ENCODE peak calls at places on chromosomes 1 and 21, in seven cellular contexts. Q, A, B, M, I, C and U are unnamed samples.

GRCh38 chr21:32590130-32590529 is 4.8 kb upstream of the TCP10L start:
- DNase-seq in Q (no peak), A (no peak), B (no peak), M (no peak), I (no peak), C (no peak), U (no peak)

GRCh38 chr1:227732586-227733308 is 2.4 kb downstream of the JMJD4 start:
- DNase-seq in Q (no peak), A (peak; percentile 43), B (no peak), M (no peak), I (no peak), C (no peak), U (no peak)

GRCh38 chr1:14915356-14916054 is 238.0 kb upstream of the TMEM51 start:
- DNase-seq in Q (peak; percentile 39), A (no peak), B (no peak), M (peak; percentile 69), I (peak; percentile 34), C (peak; percentile 61), U (no peak)

GRCh38 chr1:213513006-213513405 is 462.0 kb downstream of the RPS6KC1 start:
- DNase-seq in Q (no peak), A (no peak), B (no peak), M (no peak), I (no peak), C (no peak), U (no peak)

GRCh38 chr1:244011796-244012195 is 39.3 kb upstream of the ZBTB18 start:
- DNase-seq in Q (no peak), A (no peak), B (no peak), M (no peak), I (no peak), C (no peak), U (no peak)

GRCh38 chr1:160007577-160008200 is 24.1 kb downstream of the PIGM start:
- DNase-seq in Q (peak; percentile 41), A (no peak), B (no peak), M (no peak), I (peak; percentile 32), C (no peak), U (no peak)

GRCh38 chr1:206029484-206029883 is 5.8 kb upstream of the CTSE start:
- DNase-seq in Q (no peak), A (no peak), B (no peak), M (no peak), I (peak; percentile 20), C (peak; percentile 35), U (no peak)

GRCh38 chr1:27070390-27071048 is 57.9 kb upstream of the TENT5B start:
- DNase-seq in Q (no peak), A (no peak), B (peak; percentile 75), M (no peak), I (no peak), C (peak; percentile 82), U (no peak)

GRCh38 chr1:52296345-52296744 is 69.7 kb downstream of the CC2D1B start:
- DNase-seq in Q (peak; percentile 66), A (no peak), B (no peak), M (no peak), I (peak; percentile 68), C (peak; percentile 14), U (no peak)

GRCh38 chr1:222893255-222893654 is 78.4 kb downstream of the DISP1 start:
- DNase-seq in Q (no peak), A (no peak), B (no peak), M (no peak), I (no peak), C (no peak), U (no peak)

GRCh38 chr1:225962440-225962975 is 21.5 kb upstream of the LEFTY2 start:
- DNase-seq in Q (peak; percentile 27), A (no peak), B (peak; percentile 47), M (peak; percentile 76), I (no peak), C (peak; percentile 68), U (peak; percentile 25)

GRCh38 chr1:206890690-206891089 is 6.6 kb upstream of the IL24 start:
- DNase-seq in Q (no peak), A (no peak), B (no peak), M (peak; percentile 68), I (peak; percentile 84), C (no peak), U (no peak)

GRCh38 chr1:116066868-116067563 is 44.2 kb upstream of the MAB21L3 start:
- DNase-seq in Q (no peak), A (no peak), B (no peak), M (no peak), I (peak; percentile 51), C (no peak), U (no peak)

GRCh38 chr21:42233067-42233981 is 14.4 kb downstream of the ABCG1 start:
- DNase-seq in Q (peak; percentile 30), A (no peak), B (peak; percentile 53), M (peak; percentile 89), I (peak; percentile 20), C (peak; percentile 59), U (peak; percentile 85)

GRCh38 chr1:224747578-224747977 is 131.5 kb downstream of the CNIH3 start:
- DNase-seq in Q (no peak), A (no peak), B (no peak), M (no peak), I (peak; percentile 29), C (no peak), U (no peak)

GRCh38 chr1:22749919-22750670 is 39.5 kb downstream of the EPHB2 start:
- DNase-seq in Q (no peak), A (no peak), B (peak; percentile 24), M (peak; percentile 64), I (peak; percentile 98), C (peak; percentile 56), U (no peak)
- H3K27ac ChIP-seq in Q (no peak overlapping the region), A (peak overlapping the region; percentile 33), B (peak overlapping the region; percentile 82), M (peak overlapping the region; percentile 51), I (peak overlapping the region; percentile 73), C (peak overlapping the region; percentile 76), U (no peak overlapping the region)

DNA sequence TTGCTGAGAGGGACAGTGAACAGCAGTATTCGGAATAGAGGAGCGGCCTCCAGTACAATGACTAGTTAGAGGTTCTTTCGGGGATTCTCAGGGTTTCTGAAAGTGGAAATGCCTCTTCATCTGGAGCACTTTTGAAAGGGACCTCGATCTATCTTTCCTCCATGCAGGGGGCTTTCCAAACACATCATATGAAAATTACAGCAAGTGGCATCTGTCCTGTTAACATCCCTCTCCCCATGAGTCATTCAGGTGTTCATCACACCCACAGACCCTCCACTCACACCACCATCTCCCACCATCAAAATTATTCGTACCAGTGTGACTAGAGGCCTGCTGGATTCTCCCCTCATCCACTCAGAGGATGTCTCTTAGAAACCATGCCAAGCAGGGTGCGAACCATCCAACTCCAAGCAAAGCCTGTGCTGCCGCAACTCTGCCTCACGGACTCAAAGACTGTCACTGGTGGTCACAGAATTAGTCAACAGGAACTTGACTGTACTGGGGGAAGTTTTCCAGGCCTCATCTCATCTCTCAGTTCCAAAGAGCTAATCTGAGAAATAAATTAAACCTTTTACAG is 211.1 kb downstream of the MRPL39 start:
- DNase-seq in Q (no peak), A (no peak), B (no peak), M (no peak), I (no peak), C (no peak), U (no peak)
- H3K4me1 ChIP-seq in Q (no peaks in the 10 kb centered on the region), A (no peaks in the 10 kb centered on the region), B (no peaks in the 10 kb centered on the region), M (no peaks in the 10 kb centered on the region), I (no peaks in the 10 kb centered on the region), C (no peaks in the 10 kb centered on the region), U (no peaks in the 10 kb centered on the region)

GRCh38 chr1:245404952-245405351 is 250.2 kb downstream of the KIF26B start:
- DNase-seq in Q (no peak), A (no peak), B (no peak), M (no peak), I (no peak), C (no peak), U (no peak)
- H3K27ac ChIP-seq in Q (no peak overlapping the region), A (no peak overlapping the region), B (no peak overlapping the region), M (no peak overlapping the region), I (no peak overlapping the region), C (no peak overlapping the region), U (no peak overlapping the region)

GRCh38 chr1:53326598-53327182 is 1.2 kb downstream of the LRP8 start:
- DNase-seq in Q (no peak), A (no peak), B (peak; percentile 33), M (no peak), I (no peak), C (peak; percentile 35), U (peak; percentile 2)
- H3K4me1 ChIP-seq in Q (peaks cover 25% of the 10 kb centered on the region), A (no peaks in the 10 kb centered on the region), B (peaks cover 7% of the 10 kb centered on the region), M (peaks cover 8% of the 10 kb centered on the region), I (peaks cover 4% of the 10 kb centered on the region), C (peaks cover 26% of the 10 kb centered on the region), U (peaks cover 12% of the 10 kb centered on the region)

DNA sequence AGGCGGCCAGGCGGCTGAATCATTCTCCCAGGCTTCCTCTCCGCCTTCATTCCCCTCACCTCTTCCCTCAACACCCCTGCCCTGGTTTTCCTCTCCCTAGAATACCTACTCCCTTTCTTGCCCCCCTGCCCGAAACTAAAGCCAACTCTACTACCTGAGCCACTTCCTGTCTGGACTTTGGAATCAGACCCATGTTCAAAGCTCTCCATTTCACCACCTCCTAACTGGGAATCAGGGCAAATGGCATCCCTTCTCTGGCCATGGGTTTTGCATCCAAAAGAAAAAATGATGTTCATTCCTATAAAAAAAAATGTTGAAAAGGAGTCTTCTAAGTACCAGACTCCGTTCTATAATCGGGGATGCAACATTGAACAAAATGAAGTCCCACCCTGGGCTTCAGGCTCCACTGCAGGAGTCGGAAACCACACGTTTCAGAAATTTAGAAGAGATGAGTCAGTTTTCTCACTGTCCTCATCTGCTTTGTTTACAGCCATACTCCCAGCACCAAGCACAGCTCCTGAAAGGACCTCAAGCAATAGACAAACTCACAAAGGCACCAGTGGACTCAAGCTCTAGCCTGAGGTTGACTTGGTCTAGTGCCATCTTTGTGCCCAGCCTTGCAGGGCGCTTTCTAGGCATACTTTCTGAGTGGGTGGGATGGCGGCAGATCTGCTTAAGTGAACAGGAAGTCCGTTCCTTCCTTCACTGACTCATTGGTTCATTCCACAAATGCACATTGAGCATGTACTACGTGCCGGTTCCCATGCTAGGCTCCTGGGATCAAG is 176.2 kb downstream of the IGSF21 start:
- DNase-seq in Q (no peak), A (no peak), B (no peak), M (no peak), I (no peak), C (no peak), U (no peak)
- H3K27ac ChIP-seq in Q (no peak overlapping the region), A (no peak overlapping the region), B (no peak overlapping the region), M (no peak overlapping the region), I (no peak overlapping the region), C (no peak overlapping the region), U (no peak overlapping the region)

GRCh38 chr1:8031176-8031785 is 5.2 kb upstream of the ERRFI1 start:
- DNase-seq in Q (no peak), A (no peak), B (no peak), M (no peak), I (peak; percentile 73), C (peak; percentile 45), U (no peak)

GRCh38 chr1:8032351-8032750 is 6.2 kb upstream of the ERRFI1 start:
- DNase-seq in Q (no peak), A (no peak), B (no peak), M (no peak), I (peak; percentile 63), C (no peak), U (no peak)

GRCh38 chr1:8035289-8035688 is 9.2 kb upstream of the ERRFI1 start:
- DNase-seq in Q (no peak), A (no peak), B (no peak), M (no peak), I (no peak), C (no peak), U (no peak)

GRCh38 chr1:8027748-8028631 is 1.9 kb upstream of the ERRFI1 start:
- DNase-seq in Q (peak; percentile 76), A (no peak), B (no peak), M (no peak), I (peak; percentile 92), C (no peak), U (no peak)

GRCh38 chr1:8033322-8033721 is 7.2 kb upstream of the ERRFI1 start:
- DNase-seq in Q (no peak), A (no peak), B (no peak), M (no peak), I (no peak), C (no peak), U (no peak)
- H3K4me1 ChIP-seq in Q (peaks cover 41% of the 10 kb centered on the region), A (no peaks in the 10 kb centered on the region), B (peaks cover 13% of the 10 kb centered on the region), M (no peaks in the 10 kb centered on the region), I (peaks cover 2% of the 10 kb centered on the region), C (peaks cover 24% of the 10 kb centered on the region), U (no peaks in the 10 kb centered on the region)